ENCODE peak calls at places on chromosomes 3 and 15, in four cellular contexts. G is WERI-Rb-1, S is IMR-90, W is tibial nerve. M is an unnamed sample.

GRCh38 chr15:72825831-72826230 is 42.3 kb upstream of the ADPGK start:
- DNase-seq in S (no peak), W (no peak), G (peak), M (no peak)

GRCh38 chr15:62940359-62940754 is 102.2 kb upstream of the TPM1 start:
- DNase-seq in G (no peak), W (no peak), S (no peak), M (no peak)

GRCh38 chr3:171606151-171606751 is 146.0 kb upstream of the TNIK start:
- DNase-seq in W (no peak), G (no peak), S (peak), M (peak)

GRCh38 chr15:88803241-88803919 is at the start of gene ACAN:
- DNase-seq in S (no peak), G (peak), W (no peak), M (no peak)

GRCh38 chr3:52346623-52347530 is 30.8 kb downstream of the DNAH1 start:
- DNase-seq in G (no peak), W (no peak), S (peak), M (peak)

GRCh38 chr3:173411288-173412064 is 13.9 kb downstream of the NLGN1 start:
- DNase-seq in W (no peak), S (peak), G (peak), M (peak)

GRCh38 chr3:106643684-106644161 is 733.5 kb upstream of the CCDC54 start:
- DNase-seq in S (no peak), W (no peak), G (no peak), M (no peak)

GRCh38 chr15:68578175-68578959 is 426 bp upstream of the CORO2B start:
- DNase-seq in G (peak), S (peak), W (peak), M (peak)

GRCh38 chr3:155386817-155387403 is 93.4 kb upstream of the STRIT1 start:
- DNase-seq in W (no peak), S (no peak), G (no peak), M (no peak)

GRCh38 chr3:189914799-189915198 is 205.9 kb downstream of the P3H2 start:
- DNase-seq in S (peak), G (no peak), W (no peak), M (peak)

GRCh38 chr3:162780313-162780712 is 1283.7 kb downstream of the OTOL1 start:
- DNase-seq in S (no peak), G (no peak), W (no peak), M (no peak)

GRCh38 chr3:70882104-70882503 is 569.7 kb upstream of the MDFIC2 start:
- DNase-seq in G (no peak), S (peak), W (no peak), M (peak)

GRCh38 chr3:13783556-13783955 is 96.3 kb downstream of the WNT7A start:
- DNase-seq in S (no peak), W (no peak), G (no peak), M (no peak)

GRCh38 chr3:71580636-71581215 is 2.8 kb downstream of the FOXP1 start:
- DNase-seq in G (no peak), W (no peak), S (no peak), M (no peak)

GRCh38 chr3:41041457-41041856 is 157.8 kb upstream of the CTNNB1 start:
- DNase-seq in G (no peak), W (no peak), S (no peak), M (no peak)

GRCh38 chr15:39299506-39300267 is 281.2 kb upstream of the THBS1 start:
- DNase-seq in W (no peak), G (no peak), S (peak), M (peak)

GRCh38 chr3:150180349-150180748 is 209.7 kb upstream of the PFN2 start:
- DNase-seq in S (peak), W (no peak), G (no peak), M (peak)

GRCh38 chr3:52847726-52848125 is 12.9 kb upstream of the MUSTN1 start:
- DNase-seq in W (no peak), S (no peak), G (no peak), M (no peak)

GRCh38 chr3:190197346-190197763 is 76.7 kb upstream of the P3H2 start:
- DNase-seq in S (no peak), G (no peak), W (no peak), M (no peak)

GRCh38 chr15:80967451-80967850 is 22.2 kb downstream of the MESD start:
- DNase-seq in G (no peak), S (peak), W (no peak), M (peak)

GRCh38 chr15:85999658-86000057 is 80.0 kb upstream of the AGBL1 start:
- DNase-seq in S (no peak), W (no peak), G (no peak), M (no peak)

GRCh38 chr15:60372756-60373155 is 25.0 kb downstream of the ANXA2 start:
- DNase-seq in G (no peak), W (no peak), S (no peak), M (peak)

GRCh38 chr15:70284438-70285214 is 186.9 kb upstream of the TLE3 start:
- DNase-seq in G (no peak), W (no peak), S (no peak), M (no peak)

GRCh38 chr3:4290272-4290893 is 12.8 kb upstream of the SETMAR start:
- DNase-seq in G (peak), W (peak), S (peak), M (peak)

GRCh38 chr15:52789008-52789600 is 1.0 kb downstream of the ONECUT1 start:
- DNase-seq in G (peak), S (no peak), W (no peak), M (no peak)

GRCh38 chr3:25582242-25582641 is 82.5 kb downstream of the TOP2B start:
- DNase-seq in S (peak), G (peak), W (no peak), M (peak)

GRCh38 chr3:163779396-163780344 is 1298.6 kb downstream of the SI start:
- DNase-seq in G (no peak), W (no peak), S (no peak), M (no peak)

GRCh38 chr3:15467227-15468181 is 40.1 kb downstream of the EAF1 start:
- DNase-seq in W (no peak), G (no peak), S (no peak), M (no peak)

GRCh38 chr3:24963762-24964625 is 464.1 kb upstream of the RARB start:
- DNase-seq in G (no peak), S (peak), W (no peak), M (peak)

GRCh38 chr15:70281811-70282307 is 184.1 kb upstream of the TLE3 start:
- DNase-seq in G (no peak), W (no peak), S (peak), M (no peak)

GRCh38 chr15:56719774-56720555 is 13.3 kb downstream of the ZNF280D start:
- DNase-seq in G (no peak), W (no peak), S (no peak), M (no peak)

GRCh38 chr3:177199206-177199765 is 2.0 kb upstream of the TBL1XR1 start:
- DNase-seq in S (no peak), G (no peak), W (no peak), M (no peak)

GRCh38 chr3:101611023-101611422 is 37.0 kb downstream of the PCNP start:
- DNase-seq in W (no peak), G (no peak), S (no peak), M (no peak)

GRCh38 chr15:38299216-38299615 is 46.6 kb downstream of the SPRED1 start:
- DNase-seq in G (no peak), S (peak), W (no peak), M (peak)

GRCh38 chr3:107710851-107711250 is 188.1 kb downstream of the BBX start:
- DNase-seq in S (peak), W (no peak), G (no peak), M (no peak)

GRCh38 chr15:42182328-42182901 is 25.7 kb downstream of the VPS39 start:
- DNase-seq in S (no peak), W (no peak), G (no peak), M (no peak)

GRCh38 chr15:101469520-101470288 is 19.8 kb downstream of the PCSK6 start:
- DNase-seq in S (no peak), G (no peak), W (no peak), M (no peak)

GRCh38 chr15:74275957-74276356 is 39.8 kb downstream of the CCDC33 start:
- DNase-seq in S (no peak), W (no peak), G (peak), M (no peak)

GRCh38 chr15:74302821-74303359 is 64.6 kb downstream of the CYP11A1 start:
- DNase-seq in W (no peak), S (no peak), G (peak), M (peak)

GRCh38 chr3:188584958-188585689 is 431.2 kb downstream of the LPP start:
- DNase-seq in G (no peak), S (peak), W (no peak), M (peak)

GRCh38 chr3:188581365-188581764 is 427.4 kb downstream of the LPP start:
- DNase-seq in W (no peak), S (no peak), G (no peak), M (no peak)

GRCh38 chr3:188581791-188582190 is 427.8 kb downstream of the LPP start:
- DNase-seq in G (no peak), S (no peak), W (no peak), M (no peak)

GRCh38 chr3:188583476-188584161 is 429.7 kb downstream of the LPP start:
- DNase-seq in W (no peak), G (no peak), S (peak), M (peak)

DNA sequence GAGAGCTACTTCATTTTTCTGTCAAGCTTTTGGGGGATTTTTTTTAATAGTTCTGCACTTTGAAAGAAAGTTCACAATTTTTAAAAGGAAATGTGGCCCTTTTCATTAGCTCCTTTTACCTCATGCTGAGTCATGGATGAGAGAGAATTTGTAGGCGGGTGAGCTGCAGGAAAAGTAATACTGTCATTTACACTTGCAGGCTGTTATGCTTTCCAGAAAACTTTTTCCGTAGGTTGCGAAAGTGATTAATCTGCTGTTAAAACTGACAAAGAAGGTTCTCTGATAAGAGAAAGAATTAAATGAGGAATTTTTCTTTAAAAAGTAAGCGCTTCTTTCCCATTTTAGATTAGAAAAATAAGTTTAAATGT is 430.2 kb downstream of the LPP start:
- DNase-seq in S (peak), W (no peak), G (no peak), M (peak)
- H3K4me3 ChIP-seq in S (no peak), W (no peak), G (no peak), M (no peak)

GRCh38 chr15:91968610-91969009 is 115.1 kb downstream of the SLCO3A1 start:
- DNase-seq in W (no peak), G (no peak), S (no peak), M (no peak)

GRCh38 chr15:91965501-91966180 is 112.1 kb downstream of the SLCO3A1 start:
- DNase-seq in S (peak), G (no peak), W (no peak), M (no peak)

GRCh38 chr15:91963051-91963450 is 109.5 kb downstream of the SLCO3A1 start:
- DNase-seq in W (no peak), S (no peak), G (no peak), M (no peak)

GRCh38 chr15:91967935-91968605 is 114.6 kb downstream of the SLCO3A1 start:
- DNase-seq in S (peak), W (no peak), G (no peak), M (no peak)

GRCh38 chr15:91966181-91966552 is 112.7 kb downstream of the SLCO3A1 start:
- DNase-seq in W (no peak), S (no peak), G (no peak), M (no peak)
- H3K4me3 ChIP-seq in W (no peak), S (no peak), G (no peak), M (no peak)

DNA sequence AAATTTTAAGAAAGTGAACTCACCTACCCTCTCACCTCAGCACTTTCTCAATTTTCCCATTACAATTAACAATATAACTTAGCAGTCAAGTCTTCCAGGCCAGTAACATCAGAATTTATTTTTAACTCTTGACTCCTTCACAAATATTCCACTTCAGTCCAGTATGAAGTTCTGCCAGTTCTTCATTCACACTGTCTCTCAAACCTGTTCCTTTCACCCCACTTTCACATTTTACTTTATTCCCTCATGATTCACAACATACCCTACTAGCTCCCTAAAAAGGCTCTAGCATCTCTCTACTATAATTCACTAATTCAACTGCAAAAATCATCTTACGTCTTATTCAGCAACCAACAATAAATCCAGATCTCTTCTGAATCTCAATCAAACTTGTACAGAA is 3.8 kb downstream of the GSK3B start:
- DNase-seq in W (no peak), S (no peak), G (no peak), M (no peak)
- H3K4me3 ChIP-seq in W (no peak), S (peak), G (no peak), M (peak)

DNA sequence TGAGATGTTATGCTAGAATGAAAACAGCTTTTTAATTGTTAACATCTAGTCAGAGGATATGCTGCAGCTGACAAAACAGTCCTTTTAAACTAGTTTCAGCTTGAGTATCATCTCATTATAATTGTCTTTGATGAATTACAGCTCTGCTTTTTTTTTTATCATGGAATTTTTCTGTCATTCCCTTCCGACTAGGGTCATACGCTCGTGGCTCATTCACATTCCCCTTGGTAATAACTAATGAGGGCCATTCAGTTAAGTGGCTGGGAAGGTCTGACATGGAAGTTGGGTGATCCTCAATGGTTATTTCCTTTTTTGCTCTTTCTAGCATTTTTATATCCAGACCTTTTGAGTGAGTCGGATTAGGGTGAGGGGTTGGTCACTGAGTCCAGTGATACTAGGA is 77.0 kb downstream of the PGPEP1L start:
- DNase-seq in W (no peak), G (no peak), S (no peak), M (no peak)
- H3K4me3 ChIP-seq in W (no peak), G (no peak), S (no peak), M (no peak)

GRCh38 chr3:112092439-112093179 is 6.4 kb downstream of the C3orf52 start:
- DNase-seq in G (no peak), S (peak), W (no peak), M (peak)

GRCh38 chr3:112096176-112096575 is 10.0 kb downstream of the C3orf52 start:
- DNase-seq in W (no peak), S (peak), G (no peak), M (peak)

GRCh38 chr3:112090899-112091586 is 4.9 kb downstream of the C3orf52 start:
- DNase-seq in W (no peak), S (no peak), G (no peak), M (peak)

GRCh38 chr3:112089956-112090898 is 4.0 kb downstream of the C3orf52 start:
- DNase-seq in W (no peak), G (no peak), S (no peak), M (peak)

GRCh38 chr3:112093180-112093522 is 7.0 kb downstream of the C3orf52 start:
- DNase-seq in G (no peak), W (no peak), S (peak), M (peak)
- H3K4me3 ChIP-seq in G (no peak), W (no peak), S (no peak), M (no peak)

M was measured in fibroblast of villous mesenchyme.